ENCODE peak calls at places on chromosomes 5 and 9, in eight cellular contexts. B is T47D; L is kidney epithelial cell; K is RCC 7860; R is NCI-H774; G is naive thymus-derived CD4-positive, alpha-beta T cell; Z is GM23338; Y is activated CD4-positive, alpha-beta T cell treated with anti-CD3 and anti-CD28 coated beads, Interleukin-2, amount 50 U/mL, for 1 hour. P is an unnamed sample.

GRCh38 chr5:127428748-127429147 is 88.7 kb upstream of the PRRC1 start:
- DNase-seq in B (no peak), L (no peak), K (no peak), R (no peak), G (no peak), Z (no peak), Y (no peak), P (peak)

GRCh38 chr9:107332883-107333282 is 49.8 kb downstream of the RAD23B start:
- DNase-seq in B (no peak), L (no peak), K (no peak), R (no peak), G (no peak), Z (no peak), Y (no peak), P (no peak)

GRCh38 chr9:38347946-38348345 is 44.6 kb upstream of the ALDH1B1 start:
- DNase-seq in B (no peak), L (no peak), K (no peak), R (no peak), G (no peak), Z (no peak), Y (no peak), P (no peak)

GRCh38 chr5:72166070-72166979 is 59.0 kb downstream of the MAP1B start:
- DNase-seq in B (no peak), L (no peak), K (no peak), R (no peak), G (no peak), Z (peak), Y (no peak), P (peak)

GRCh38 chr9:752681-753200 is 88.8 kb upstream of the DMRT1 start:
- DNase-seq in B (no peak), L (no peak), K (peak), R (no peak), G (no peak), Z (no peak), Y (no peak), P (peak)

GRCh38 chr9:103483471-103484096 is 488.5 kb downstream of the CYLC2 start:
- DNase-seq in B (no peak), L (no peak), K (no peak), R (no peak), G (no peak), Z (no peak), Y (no peak), P (no peak)

GRCh38 chr5:10689391-10690081 is 71.5 kb downstream of the DAP start:
- DNase-seq in B (peak), L (no peak), K (peak), R (no peak), G (no peak), Z (peak), Y (no peak), P (peak)

GRCh38 chr9:84669008-84669292 is 579 bp upstream of the NTRK2 start:
- DNase-seq in B (no peak), L (no peak), K (no peak), R (no peak), G (no peak), Z (peak), Y (no peak), P (no peak)

GRCh38 chr9:128406848-128407391 is 13.7 kb upstream of the CERCAM start:
- DNase-seq in B (no peak), L (no peak), K (peak), R (no peak), G (no peak), Z (no peak), Y (no peak), P (peak)